ENCODE peak calls at places on chromosome 6, in four cellular contexts. One of them, this sample, is unnamed.

GRCh38 chr6:12065321-12066140 is 53.4 kb downstream of the HIVEP1 start:
- DNase-seq in A549: no peak
- DNase-seq in H1: no peak
- DNase-seq in K562: peak
- DNase-seq in this sample: no peak

GRCh38 chr6:11143394-11144371 is 32.2 kb upstream of the ERVFRD-1 start:
- DNase-seq in A549: peak
- DNase-seq in H1: no peak
- DNase-seq in K562: peak
- DNase-seq in this sample: peak

GRCh38 chr6:19662911-19663310 is 174.3 kb upstream of the ID4 start:
- DNase-seq in A549: no peak
- DNase-seq in H1: no peak
- DNase-seq in K562: no peak
- DNase-seq in this sample: no peak

GRCh38 chr6:83270971-83271714 is 78.0 kb downstream of the RWDD2A start:
- DNase-seq in A549: no peak
- DNase-seq in H1: no peak
- DNase-seq in K562: no peak
- DNase-seq in this sample: no peak

GRCh38 chr6:1604347-1604990 is 5.2 kb upstream of the FOXC1 start:
- DNase-seq in A549: no peak
- DNase-seq in H1: peak
- DNase-seq in K562: peak
- DNase-seq in this sample: peak

GRCh38 chr6:71510057-71510713 is 221.6 kb downstream of the OGFRL1 start:
- DNase-seq in A549: peak
- DNase-seq in H1: peak
- DNase-seq in K562: no peak
- DNase-seq in this sample: peak

GRCh38 chr6:26240981-26241770 is 123.8 kb upstream of the BTN3A2 start:
- DNase-seq in A549: no peak
- DNase-seq in H1: no peak
- DNase-seq in K562: no peak
- DNase-seq in this sample: no peak

GRCh38 chr6:150016324-150017185 is 8.8 kb downstream of the RAET1L start:
- DNase-seq in A549: peak
- DNase-seq in H1: peak
- DNase-seq in K562: peak
- DNase-seq in this sample: peak

GRCh38 chr6:6277418-6277817 is 43.0 kb downstream of the F13A1 start:
- DNase-seq in A549: no peak
- DNase-seq in H1: no peak
- DNase-seq in K562: no peak
- DNase-seq in this sample: no peak

GRCh38 chr6:1724616-1725015 is 114.9 kb downstream of the FOXC1 start:
- DNase-seq in A549: no peak
- DNase-seq in H1: no peak
- DNase-seq in K562: no peak
- DNase-seq in this sample: no peak

GRCh38 chr6:47103931-47104330 is 61.8 kb upstream of the ADGRF1 start:
- DNase-seq in A549: peak
- DNase-seq in H1: no peak
- DNase-seq in K562: no peak
- DNase-seq in this sample: no peak

GRCh38 chr6:1296542-1296941 is 15.4 kb upstream of the FOXQ1 start:
- DNase-seq in A549: no peak
- DNase-seq in H1: no peak
- DNase-seq in K562: no peak
- DNase-seq in this sample: no peak

GRCh38 chr6:159617444-159617843 is 75.6 kb downstream of the SOD2 start:
- DNase-seq in A549: no peak
- DNase-seq in H1: no peak
- DNase-seq in K562: no peak
- DNase-seq in this sample: no peak

GRCh38 chr6:81938991-81939773 is 186.7 kb upstream of the TENT5A start:
- DNase-seq in A549: no peak
- DNase-seq in H1: no peak
- DNase-seq in K562: no peak
- DNase-seq in this sample: no peak

GRCh38 chr6:101490857-101491256 is 97.3 kb downstream of the GRIK2 start:
- DNase-seq in A549: no peak
- DNase-seq in H1: no peak
- DNase-seq in K562: no peak
- DNase-seq in this sample: no peak

GRCh38 chr6:7203939-7204338 is 96.2 kb downstream of the RREB1 start:
- DNase-seq in A549: no peak
- DNase-seq in H1: no peak
- DNase-seq in K562: no peak
- DNase-seq in this sample: no peak

GRCh38 chr6:130602151-130602770 is 224.9 kb upstream of the SMLR1 start:
- DNase-seq in A549: peak
- DNase-seq in H1: no peak
- DNase-seq in K562: no peak
- DNase-seq in this sample: no peak

GRCh38 chr6:31806470-31807272 is at the start of gene LSM2:
- DNase-seq in A549: peak
- DNase-seq in H1: peak
- DNase-seq in K562: peak
- DNase-seq in this sample: peak

GRCh38 chr6:120857422-120857821 is 476.9 kb downstream of the TBC1D32 start:
- DNase-seq in A549: no peak
- DNase-seq in H1: no peak
- DNase-seq in K562: no peak
- DNase-seq in this sample: no peak

GRCh38 chr6:13846841-13847240 is 32.5 kb upstream of the MCUR1 start:
- DNase-seq in A549: peak
- DNase-seq in H1: peak
- DNase-seq in K562: peak
- DNase-seq in this sample: peak

GRCh38 chr6:108732101-108732870 is 115.9 kb upstream of the ARMC2 start:
- DNase-seq in A549: no peak
- DNase-seq in H1: no peak
- DNase-seq in K562: no peak
- DNase-seq in this sample: no peak

GRCh38 chr6:81938014-81938761 is 185.7 kb upstream of the TENT5A start:
- DNase-seq in A549: peak
- DNase-seq in H1: no peak
- DNase-seq in K562: peak
- DNase-seq in this sample: peak

GRCh38 chr6:113047148-113047547 is 700.0 kb downstream of the RFPL4B start:
- DNase-seq in A549: no peak
- DNase-seq in H1: no peak
- DNase-seq in K562: no peak
- DNase-seq in this sample: no peak

GRCh38 chr6:157823001-157823522 is at the start of gene SNX9:
- DNase-seq in A549: peak
- DNase-seq in H1: peak
- DNase-seq in K562: peak
- DNase-seq in this sample: peak

GRCh38 chr6:92700411-92700810 is 718.9 kb downstream of the EPHA7 start:
- DNase-seq in A549: no peak
- DNase-seq in H1: no peak
- DNase-seq in K562: no peak
- DNase-seq in this sample: no peak

GRCh38 chr6:2715737-2716136 is 35.0 kb downstream of the MYLK4 start:
- DNase-seq in A549: no peak
- DNase-seq in H1: no peak
- DNase-seq in K562: no peak
- DNase-seq in this sample: no peak

GRCh38 chr6:46757206-46757564 is 10.5 kb downstream of the ANKRD66 start:
- DNase-seq in A549: no peak
- DNase-seq in H1: no peak
- DNase-seq in K562: no peak
- DNase-seq in this sample: no peak

GRCh38 chr6:27237089-27237723 is 10.3 kb upstream of the PRSS16 start:
- DNase-seq in A549: no peak
- DNase-seq in H1: peak
- DNase-seq in K562: peak
- DNase-seq in this sample: peak

GRCh38 chr6:56594699-56595098 is 48.0 kb downstream of the DST start:
- DNase-seq in A549: no peak
- DNase-seq in H1: no peak
- DNase-seq in K562: no peak
- DNase-seq in this sample: no peak

GRCh38 chr6:5422321-5422915 is 161.1 kb downstream of the FARS2 start:
- DNase-seq in A549: no peak
- DNase-seq in H1: peak
- DNase-seq in K562: peak
- DNase-seq in this sample: peak

GRCh38 chr6:125804264-125804663 is 13.5 kb downstream of the NCOA7 start:
- DNase-seq in A549: no peak
- DNase-seq in H1: no peak
- DNase-seq in K562: no peak
- DNase-seq in this sample: no peak

GRCh38 chr6:73134588-73134987 is 90.7 kb downstream of the KHDC1L start:
- DNase-seq in A549: no peak
- DNase-seq in H1: peak
- DNase-seq in K562: peak
- DNase-seq in this sample: peak

GRCh38 chr6:163415620-163416379 is 1.3 kb downstream of the QKI start:
- DNase-seq in A549: peak
- DNase-seq in H1: no peak
- DNase-seq in K562: peak
- DNase-seq in this sample: peak

GRCh38 chr6:47235964-47236760 is 73.5 kb downstream of the TNFRSF21 start:
- DNase-seq in A549: no peak
- DNase-seq in H1: no peak
- DNase-seq in K562: peak
- DNase-seq in this sample: no peak

GRCh38 chr6:122631571-122632249 is 21.5 kb downstream of the PKIB start:
- DNase-seq in A549: no peak
- DNase-seq in H1: no peak
- DNase-seq in K562: no peak
- DNase-seq in this sample: no peak

GRCh38 chr6:127180421-127180820 is 62.0 kb downstream of the RSPO3 start:
- DNase-seq in A549: no peak
- DNase-seq in H1: no peak
- DNase-seq in K562: no peak
- DNase-seq in this sample: no peak

GRCh38 chr6:10054662-10055061 is 360.2 kb downstream of the TFAP2A start:
- DNase-seq in A549: no peak
- DNase-seq in H1: no peak
- DNase-seq in K562: no peak
- DNase-seq in this sample: no peak

DNA sequence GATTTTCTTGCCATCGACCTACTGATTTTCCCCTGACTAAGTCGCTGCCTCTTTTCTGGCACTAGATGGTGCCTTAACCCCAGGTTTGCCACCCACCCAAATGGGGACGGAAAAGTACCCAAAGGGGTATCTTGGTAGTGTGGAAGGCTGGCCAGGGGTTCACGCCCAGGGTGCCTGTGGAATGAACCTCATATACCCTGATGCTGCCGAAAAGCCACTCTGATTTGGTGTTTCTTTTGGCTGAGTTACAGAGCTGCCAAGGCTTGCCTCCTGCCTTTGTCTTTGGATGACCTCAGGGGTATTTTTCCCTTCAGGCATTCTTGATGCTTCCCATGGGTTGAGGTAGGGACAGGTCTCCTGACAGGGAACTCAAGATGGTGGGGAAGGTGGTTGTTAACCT is 78.1 kb downstream of the MAP3K7 start:
- DNase-seq in A549: no peak
- DNase-seq in H1: peak
- DNase-seq in K562: no peak
- DNase-seq in this sample: no peak
- TF ChIP-seq CTCF in A549: no peak
- TF ChIP-seq CTCF in H1: peak
- TF ChIP-seq CTCF in K562: peak
- TF ChIP-seq CTCF in this sample: peak

GRCh38 chr6:40350193-40350941 is 236.8 kb downstream of the LRFN2 start:
- DNase-seq in A549: no peak
- DNase-seq in H1: peak
- DNase-seq in K562: no peak
- DNase-seq in this sample: no peak

GRCh38 chr6:40349092-40349491 is 238.1 kb downstream of the LRFN2 start:
- DNase-seq in A549: no peak
- DNase-seq in H1: no peak
- DNase-seq in K562: no peak
- DNase-seq in this sample: no peak

GRCh38 chr6:40347571-40348011 is 239.6 kb downstream of the LRFN2 start:
- DNase-seq in A549: no peak
- DNase-seq in H1: peak
- DNase-seq in K562: peak
- DNase-seq in this sample: no peak

GRCh38 chr6:40349566-40350192 is 237.5 kb downstream of the LRFN2 start:
- DNase-seq in A549: no peak
- DNase-seq in H1: peak
- DNase-seq in K562: peak
- DNase-seq in this sample: no peak

DNA sequence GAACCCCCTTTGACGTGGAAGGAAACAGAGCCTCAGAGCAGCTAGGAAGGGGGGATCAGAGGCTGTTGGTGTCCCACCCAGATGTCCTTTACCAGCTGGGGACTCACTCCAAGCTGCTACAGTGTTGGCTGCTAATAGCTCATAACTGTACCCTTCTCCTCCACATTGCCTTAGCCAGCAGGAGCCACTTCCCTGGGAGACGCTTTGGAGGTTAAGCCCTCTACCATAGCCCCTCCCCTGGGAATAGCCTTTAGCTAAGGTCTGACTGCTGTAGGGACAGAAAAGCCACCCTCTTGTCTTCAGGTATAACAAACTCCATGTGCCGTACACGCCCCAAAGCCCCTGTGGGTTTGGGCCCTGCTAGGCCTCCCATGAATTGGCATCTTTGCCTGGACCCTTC is 238.6 kb downstream of the LRFN2 start:
- DNase-seq in A549: no peak
- DNase-seq in H1: peak
- DNase-seq in K562: peak
- DNase-seq in this sample: no peak
- TF ChIP-seq MAFK in A549: no peak
- TF ChIP-seq MAFK in H1: no peak
- TF ChIP-seq MAFK in K562: no peak
- TF ChIP-seq MAFK in this sample: no peak

GRCh38 chr6:15533379-15534044 is 129.3 kb downstream of the DTNBP1 start:
- DNase-seq in A549: no peak
- DNase-seq in H1: peak
- DNase-seq in K562: no peak
- DNase-seq in this sample: no peak

GRCh38 chr6:15528870-15529269 is 134.0 kb downstream of the DTNBP1 start:
- DNase-seq in A549: no peak
- DNase-seq in H1: peak
- DNase-seq in K562: no peak
- DNase-seq in this sample: no peak

GRCh38 chr6:15527838-15528617 is 134.8 kb downstream of the DTNBP1 start:
- DNase-seq in A549: no peak
- DNase-seq in H1: peak
- DNase-seq in K562: no peak
- DNase-seq in this sample: no peak

GRCh38 chr6:15531973-15532372 is 130.9 kb downstream of the DTNBP1 start:
- DNase-seq in A549: no peak
- DNase-seq in H1: peak
- DNase-seq in K562: no peak
- DNase-seq in this sample: no peak

GRCh38 chr6:15530411-15530810 is 132.4 kb downstream of the DTNBP1 start:
- DNase-seq in A549: no peak
- DNase-seq in H1: peak
- DNase-seq in K562: no peak
- DNase-seq in this sample: no peak
- TF ChIP-seq JUN in A549: no peak
- TF ChIP-seq JUN in H1: no peak
- TF ChIP-seq JUN in K562: no peak
- TF ChIP-seq JUN in this sample: no peak

GRCh38 chr6:77926198-77926752 is 273.4 kb downstream of the MEI4 start:
- DNase-seq in A549: no peak
- DNase-seq in H1: no peak
- DNase-seq in K562: no peak
- DNase-seq in this sample: peak
- TF ChIP-seq CTCF in A549: no peak
- TF ChIP-seq CTCF in H1: peak
- TF ChIP-seq CTCF in K562: no peak
- TF ChIP-seq CTCF in this sample: peak

This sample was measured in HepG2.